ENCODE peak calls at places on chromosome 20, in nine cellular contexts. R is heart left ventricle, I is tibial nerve, L is adrenal gland, S is AG04449, C is A549, T is GM06990, W is lower lobe of right lung, Z is upper lobe of right lung. A is an unnamed sample.

GRCh38 chr20:10381477-10381876 is 52.5 kb downstream of the MKKS start:
- DNase-seq in I (no peak), Z (no peak), C (no peak), T (no peak), S (no peak), L (no peak), W (no peak), R (no peak), A (no peak)

GRCh38 chr20:45352729-45353128 is 4.5 kb upstream of the SDC4 start:
- DNase-seq in I (no peak), L (no peak), S (no peak), R (no peak), W (no peak), C (no peak), T (no peak), Z (no peak), A (no peak)

GRCh38 chr20:38241201-38241600 is 19.3 kb downstream of the KIAA1755 start:
- DNase-seq in Z (no peak), W (no peak), T (no peak), C (no peak), I (no peak), S (no peak), R (peak; percentile 6), L (no peak), A (no peak)

GRCh38 chr20:2163312-2163711 is 61.7 kb downstream of the STK35 start:
- DNase-seq in I (no peak), S (no peak), T (no peak), L (peak; percentile 2), C (no peak), W (no peak), R (no peak), Z (no peak), A (no peak)

GRCh38 chr20:12594410-12595130 is 414.2 kb upstream of the SPTLC3 start:
- DNase-seq in I (no peak), L (no peak), R (no peak), S (no peak), Z (no peak), T (no peak), W (no peak), C (peak; percentile 4), A (no peak)

GRCh38 chr20:64032706-64033624 is 3.0 kb upstream of the C20orf204 start:
- DNase-seq in W (no peak), R (no peak), S (no peak), T (no peak), I (no peak), Z (no peak), C (no peak), L (no peak), A (no peak)

GRCh38 chr20:6519556-6519955 is 247.9 kb upstream of the BMP2 start:
- DNase-seq in S (no peak), Z (no peak), T (no peak), I (no peak), L (no peak), C (no peak), W (no peak), R (no peak), A (no peak)

GRCh38 chr20:64153861-64154589 is 10.2 kb upstream of the MYT1 start:
- DNase-seq in W (no peak), S (no peak), R (no peak), L (no peak), Z (no peak), T (no peak), I (no peak), C (no peak), A (no peak)

GRCh38 chr20:5569021-5569420 is 181.2 kb upstream of the SHLD1 start:
- DNase-seq in T (peak; percentile 23), I (no peak), S (no peak), C (peak; percentile 52), Z (no peak), L (no peak), R (no peak), W (no peak), A (no peak)

GRCh38 chr20:45436732-45437485 is 21.0 kb downstream of the PIGT start:
- DNase-seq in Z (peak; percentile 95), W (peak; percentile 95), T (peak; percentile 77), S (no peak), R (peak; percentile 90), L (peak; percentile 88), C (peak; percentile 90), I (peak; percentile 79), A (peak; percentile 64)

GRCh38 chr20:2301164-2301622 is 5.4 kb downstream of the TGM3 start:
- DNase-seq in C (no peak), W (peak; percentile 80), R (peak; percentile 57), I (no peak), S (no peak), L (peak; percentile 69), T (peak; percentile 80), Z (peak; percentile 74), A (peak; percentile 42)

GRCh38 chr20:58518896-58519593 is 3.8 kb upstream of the APCDD1L start:
- DNase-seq in W (no peak), L (no peak), S (no peak), Z (no peak), T (no peak), I (no peak), R (no peak), C (no peak), A (no peak)

GRCh38 chr20:56605597-56605996 is 23.5 kb upstream of the TFAP2C start:
- DNase-seq in R (no peak), W (no peak), Z (no peak), T (no peak), S (no peak), L (no peak), I (no peak), C (no peak), A (no peak)

GRCh38 chr20:60132827-60133549 is 174.8 kb downstream of the CDH26 start:
- DNase-seq in I (no peak), C (no peak), W (no peak), S (no peak), Z (no peak), R (no peak), L (no peak), T (no peak), A (no peak)

GRCh38 chr20:10255846-10256245 is 37.2 kb downstream of the SNAP25 start:
- DNase-seq in S (no peak), I (no peak), R (no peak), W (no peak), Z (no peak), L (no peak), C (no peak), T (no peak), A (no peak)

GRCh38 chr20:43723735-43724134 is 3.1 kb downstream of the GTSF1L start:
- DNase-seq in I (no peak), S (no peak), R (no peak), W (no peak), L (no peak), T (no peak), C (no peak), Z (no peak), A (no peak)

GRCh38 chr20:58408603-58409246 is 19.7 kb downstream of the VAPB start:
- DNase-seq in Z (no peak), R (no peak), S (no peak), W (no peak), T (peak; percentile 12), I (no peak), C (no peak), L (no peak), A (no peak)

GRCh38 chr20:51136326-51136725 is 113.4 kb upstream of the KCNG1 start:
- DNase-seq in W (no peak), L (no peak), C (no peak), S (no peak), R (no peak), Z (no peak), T (no peak), I (no peak), A (no peak)

GRCh38 chr20:61436268-61436667 is 184.2 kb downstream of the CDH4 start:
- DNase-seq in Z (peak; percentile 19), W (no peak), S (peak; percentile 28), C (no peak), L (no peak), T (no peak), I (no peak), R (no peak), A (no peak)

GRCh38 chr20:25053207-25054132 is 4.5 kb downstream of the ACSS1 start:
- DNase-seq in I (peak; percentile 48), Z (peak; percentile 33), R (peak; percentile 75), W (no peak), S (no peak), T (no peak), C (no peak), L (peak; percentile 7), A (peak; percentile 72)

DNA sequence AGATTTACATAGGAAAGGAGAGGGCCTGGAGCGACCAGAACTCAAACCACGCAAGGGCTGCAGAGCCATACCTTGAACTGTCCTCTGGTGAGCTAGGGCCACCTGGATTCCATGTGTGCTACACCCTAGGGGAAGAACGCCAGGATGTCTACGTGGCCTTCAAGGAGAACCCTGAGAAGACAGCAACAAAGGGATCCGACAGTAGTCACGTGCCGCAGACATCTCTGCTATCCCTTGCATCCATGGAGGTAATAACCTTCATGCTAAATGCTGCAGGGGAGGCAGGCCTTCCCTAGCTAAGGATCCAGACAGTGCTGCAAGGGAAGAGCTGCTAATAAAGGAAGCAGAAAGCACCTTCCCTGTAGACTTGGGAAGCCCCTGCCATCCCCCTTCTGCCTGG is 52.9 kb downstream of the NOL4L start:
- DNase-seq in I (no peak), C (no peak), W (peak; percentile 10), S (no peak), Z (no peak), R (no peak), L (no peak), T (no peak), A (no peak)
- TF ChIP-seq CTCF in I (no peak), C (no peak), W (no peak), S (no peak), Z (no peak), R (no peak), L (no peak), T (no peak), A (no peak)

GRCh38 chr20:3313681-3314080 is 74.7 kb upstream of the SLC4A11 start:
- DNase-seq in W (no peak), I (no peak), L (peak; percentile 27), C (no peak), S (no peak), T (no peak), Z (no peak), R (no peak), A (no peak)
- TF ChIP-seq CTCF in W (no peak), I (no peak), L (no peak), C (no peak), S (no peak), T (no peak), Z (no peak), R (no peak), A (no peak)

GRCh38 chr20:47143658-47144057 is 212.8 kb downstream of the ZMYND8 start:
- DNase-seq in R (no peak), W (no peak), T (no peak), Z (no peak), L (no peak), S (no peak), C (no peak), I (no peak), A (no peak)
- TF ChIP-seq CTCF in R (no peak), W (no peak), T (no peak), Z (no peak), L (no peak), S (no peak), C (no peak), I (no peak), A (no peak)

DNA sequence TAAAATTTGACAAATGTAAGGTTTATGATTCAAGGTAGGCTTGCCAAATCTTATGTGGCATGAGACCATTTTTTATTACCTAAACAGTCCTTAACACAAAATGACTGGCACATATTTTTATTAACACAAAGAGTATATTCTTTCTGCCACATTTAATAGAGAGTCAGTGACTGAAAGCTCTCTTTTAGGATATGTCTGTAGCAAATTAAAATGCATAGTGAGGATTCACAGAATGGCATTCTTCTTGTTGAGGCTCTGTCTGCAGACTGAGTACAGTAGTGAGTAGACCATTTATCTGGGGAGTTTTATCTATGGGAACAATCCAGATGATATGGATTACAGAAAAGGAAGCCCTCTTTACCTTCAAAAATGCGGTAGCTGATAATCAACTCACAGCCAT is 56.5 kb downstream of the HAO1 start:
- DNase-seq in S (no peak), T (no peak), C (no peak), Z (no peak), W (no peak), R (no peak), L (no peak), I (no peak), A (no peak)
- TF ChIP-seq CTCF in S (no peak), T (no peak), C (no peak), Z (no peak), W (no peak), R (no peak), L (no peak), I (no peak), A (no peak)